ENCODE peak calls at places on chromosome 2, in nine cellular contexts. One of them, this sample, is unnamed.

GRCh38 chr2:144477943-144478283 is 42.0 kb downstream of the ZEB2 start:
- DNase-seq in NCI-H2081: no peak
- DNase-seq in PC-3: no peak
- DNase-seq in left cardiac atrium: no peak
- DNase-seq in type B pancreatic cell: no peak
- DNase-seq in HEK293T: no peak
- DNase-seq in LoVo: no peak
- DNase-seq in T follicular helper cell: no peak
- DNase-seq in body of pancreas: no peak
- DNase-seq in this sample: no peak

GRCh38 chr2:144402282-144402681 is 117.6 kb downstream of the ZEB2 start:
- DNase-seq in body of pancreas: no peak
- DNase-seq in PC-3: no peak
- DNase-seq in NCI-H2081: no peak
- DNase-seq in type B pancreatic cell: no peak
- DNase-seq in HEK293T: peak; percentile 9
- DNase-seq in T follicular helper cell: no peak
- DNase-seq in left cardiac atrium: peak; percentile 41
- DNase-seq in LoVo: no peak
- DNase-seq in this sample: peak; percentile 23

GRCh38 chr2:231293163-231293562 is 94.7 kb downstream of the ARMC9 start:
- DNase-seq in PC-3: no peak
- DNase-seq in LoVo: no peak
- DNase-seq in NCI-H2081: no peak
- DNase-seq in left cardiac atrium: no peak
- DNase-seq in HEK293T: no peak
- DNase-seq in type B pancreatic cell: no peak
- DNase-seq in T follicular helper cell: no peak
- DNase-seq in body of pancreas: no peak
- DNase-seq in this sample: no peak

GRCh38 chr2:224904390-224904789 is 137.9 kb downstream of the DOCK10 start:
- DNase-seq in NCI-H2081: no peak
- DNase-seq in PC-3: peak; percentile 15
- DNase-seq in LoVo: no peak
- DNase-seq in T follicular helper cell: no peak
- DNase-seq in HEK293T: no peak
- DNase-seq in type B pancreatic cell: no peak
- DNase-seq in left cardiac atrium: no peak
- DNase-seq in body of pancreas: no peak
- DNase-seq in this sample: no peak

GRCh38 chr2:204544961-204545860 is at the start of gene PARD3B:
- DNase-seq in HEK293T: peak; percentile 69
- DNase-seq in left cardiac atrium: peak; percentile 76
- DNase-seq in PC-3: peak; percentile 74
- DNase-seq in NCI-H2081: peak; percentile 45
- DNase-seq in body of pancreas: peak; percentile 69
- DNase-seq in LoVo: peak; percentile 74
- DNase-seq in type B pancreatic cell: peak; percentile 79
- DNase-seq in T follicular helper cell: no peak
- DNase-seq in this sample: peak; percentile 65

GRCh38 chr2:7930800-7931635 is 750.8 kb upstream of the ID2 start:
- DNase-seq in T follicular helper cell: no peak
- DNase-seq in NCI-H2081: peak; percentile 9
- DNase-seq in type B pancreatic cell: no peak
- DNase-seq in left cardiac atrium: peak; percentile 63
- DNase-seq in body of pancreas: no peak
- DNase-seq in LoVo: no peak
- DNase-seq in PC-3: no peak
- DNase-seq in HEK293T: no peak
- DNase-seq in this sample: no peak

GRCh38 chr2:26008851-26009566 is 24.9 kb upstream of the RAB10 start:
- DNase-seq in body of pancreas: no peak
- DNase-seq in type B pancreatic cell: no peak
- DNase-seq in LoVo: peak; percentile 86
- DNase-seq in left cardiac atrium: peak; percentile 54
- DNase-seq in HEK293T: no peak
- DNase-seq in NCI-H2081: no peak
- DNase-seq in T follicular helper cell: no peak
- DNase-seq in PC-3: peak; percentile 95
- DNase-seq in this sample: peak; percentile 95

GRCh38 chr2:223477318-223477717 is 124.8 kb downstream of the SCG2 start:
- DNase-seq in T follicular helper cell: no peak
- DNase-seq in HEK293T: no peak
- DNase-seq in type B pancreatic cell: no peak
- DNase-seq in LoVo: no peak
- DNase-seq in PC-3: peak; percentile 45
- DNase-seq in NCI-H2081: no peak
- DNase-seq in left cardiac atrium: no peak
- DNase-seq in body of pancreas: no peak
- DNase-seq in this sample: no peak

GRCh38 chr2:74148457-74149248 is 941 bp upstream of the BOLA3 start:
- DNase-seq in PC-3: no peak
- DNase-seq in LoVo: no peak
- DNase-seq in T follicular helper cell: no peak
- DNase-seq in type B pancreatic cell: no peak
- DNase-seq in body of pancreas: no peak
- DNase-seq in left cardiac atrium: no peak
- DNase-seq in NCI-H2081: peak; percentile 34
- DNase-seq in HEK293T: no peak
- DNase-seq in this sample: no peak

GRCh38 chr2:233267516-233268245 is 16.2 kb downstream of the ATG16L1 start:
- DNase-seq in NCI-H2081: no peak
- DNase-seq in type B pancreatic cell: no peak
- DNase-seq in left cardiac atrium: no peak
- DNase-seq in T follicular helper cell: peak; percentile 80
- DNase-seq in body of pancreas: no peak
- DNase-seq in PC-3: no peak
- DNase-seq in LoVo: no peak
- DNase-seq in HEK293T: no peak
- DNase-seq in this sample: no peak

GRCh38 chr2:74908763-74909444 is 49.5 kb upstream of the POLE4 start:
- DNase-seq in type B pancreatic cell: no peak
- DNase-seq in HEK293T: no peak
- DNase-seq in NCI-H2081: peak; percentile 7
- DNase-seq in PC-3: peak; percentile 32
- DNase-seq in T follicular helper cell: no peak
- DNase-seq in left cardiac atrium: no peak
- DNase-seq in LoVo: peak; percentile 42
- DNase-seq in body of pancreas: no peak
- DNase-seq in this sample: no peak

GRCh38 chr2:175853110-175853509 is 149.0 kb downstream of the LNPK start:
- DNase-seq in NCI-H2081: no peak
- DNase-seq in HEK293T: no peak
- DNase-seq in LoVo: no peak
- DNase-seq in T follicular helper cell: no peak
- DNase-seq in type B pancreatic cell: no peak
- DNase-seq in PC-3: no peak
- DNase-seq in left cardiac atrium: no peak
- DNase-seq in body of pancreas: no peak
- DNase-seq in this sample: no peak

GRCh38 chr2:217733461-217733860 is 269.3 kb downstream of the TNS1 start:
- DNase-seq in left cardiac atrium: no peak
- DNase-seq in NCI-H2081: no peak
- DNase-seq in LoVo: no peak
- DNase-seq in type B pancreatic cell: no peak
- DNase-seq in T follicular helper cell: no peak
- DNase-seq in body of pancreas: no peak
- DNase-seq in PC-3: no peak
- DNase-seq in HEK293T: no peak
- DNase-seq in this sample: no peak

GRCh38 chr2:200812122-200813022 is 662 bp downstream of the BZW1 start:
- DNase-seq in left cardiac atrium: peak; percentile 81
- DNase-seq in type B pancreatic cell: peak; percentile 84
- DNase-seq in LoVo: peak; percentile 65
- DNase-seq in body of pancreas: peak; percentile 79
- DNase-seq in PC-3: peak; percentile 70
- DNase-seq in T follicular helper cell: peak; percentile 32
- DNase-seq in NCI-H2081: peak; percentile 49
- DNase-seq in HEK293T: peak; percentile 57
- DNase-seq in this sample: peak; percentile 62

GRCh38 chr2:68909793-68910674 is 38.8 kb upstream of the BMP10 start:
- DNase-seq in T follicular helper cell: peak; percentile 46
- DNase-seq in type B pancreatic cell: no peak
- DNase-seq in left cardiac atrium: peak; percentile 78
- DNase-seq in HEK293T: peak; percentile 66
- DNase-seq in LoVo: peak; percentile 61
- DNase-seq in PC-3: peak; percentile 88
- DNase-seq in NCI-H2081: peak; percentile 76
- DNase-seq in body of pancreas: peak; percentile 73
- DNase-seq in this sample: peak; percentile 59

GRCh38 chr2:23843051-23843976 is 83.6 kb downstream of the ATAD2B start:
- DNase-seq in T follicular helper cell: no peak
- DNase-seq in type B pancreatic cell: no peak
- DNase-seq in left cardiac atrium: no peak
- DNase-seq in LoVo: no peak
- DNase-seq in PC-3: no peak
- DNase-seq in body of pancreas: no peak
- DNase-seq in NCI-H2081: no peak
- DNase-seq in HEK293T: no peak
- DNase-seq in this sample: peak; percentile 73

This sample was measured in fibroblast of gingiva.